ENCODE peak calls at places on chromosomes 12 and 14, in four cellular contexts. D is iPS DF 6.9; B is effector memory CD4-positive, alpha-beta T cell; Y is ovary. C is an unnamed sample. For H3K9me3, the result is how much of the 10 kb centered on the place peaks cover.

GRCh38 chr12:124518051-124518932 is 49.1 kb downstream of the NCOR2 start:
- DNase-seq in D (no peak), B (no peak), Y (peak), C (no peak)

GRCh38 chr12:126518596-126519200 is 1453.5 kb downstream of the AACS start:
- DNase-seq in D (no peak), B (no peak), Y (no peak), C (no peak)

GRCh38 chr14:77970646-77971045 is 170.7 kb downstream of the ADCK1 start:
- DNase-seq in D (no peak), B (no peak), Y (no peak), C (no peak)

GRCh38 chr14:50828738-50829471 is 2.1 kb downstream of the NIN start:
- DNase-seq in D (no peak), B (no peak), Y (no peak), C (no peak)

GRCh38 chr12:110641512-110641911 is 27.6 kb downstream of the TCTN1 start:
- DNase-seq in D (no peak), B (no peak), Y (peak), C (no peak)

GRCh38 chr12:103257763-103258162 is 238.0 kb downstream of the C12orf42 start:
- DNase-seq in D (no peak), B (no peak), Y (no peak), C (no peak)

GRCh38 chr14:42140001-42140400 is 533.3 kb downstream of the LRFN5 start:
- DNase-seq in D (no peak), B (no peak), Y (no peak), C (no peak)

GRCh38 chr12:59792647-59793046 is 196.8 kb downstream of the SLC16A7 start:
- DNase-seq in D (no peak), B (no peak), Y (no peak), C (no peak)

GRCh38 chr12:100555722-100556121 is 17.8 kb upstream of the GAS2L3 start:
- DNase-seq in D (no peak), B (no peak), Y (no peak), C (no peak)

GRCh38 chr12:41466762-41467270 is 278.7 kb downstream of the PDZRN4 start:
- DNase-seq in D (no peak), B (no peak), Y (no peak), C (no peak)

GRCh38 chr12:16920451-16920850 is 314.5 kb upstream of the LMO3 start:
- DNase-seq in D (no peak), B (no peak), Y (no peak), C (no peak)
- H3K9me3 ChIP-seq in D (under half), B (under half), Y (under half), C (under half)

GRCh38 chr12:133203344-133204263 is 22.3 kb downstream of the ZNF268 start:
- DNase-seq in D (no peak), B (no peak), Y (no peak), C (no peak)

GRCh38 chr12:133201888-133202287 is 20.6 kb downstream of the ZNF268 start:
- DNase-seq in D (no peak), B (no peak), Y (no peak), C (no peak)

GRCh38 chr12:133202493-133203343 is 21.4 kb downstream of the ZNF268 start:
- DNase-seq in D (no peak), B (no peak), Y (no peak), C (no peak)

GRCh38 chr12:133204264-133204603 is 22.9 kb downstream of the ZNF268 start:
- DNase-seq in D (no peak), B (no peak), Y (no peak), C (no peak)

GRCh38 chr12:133206390-133206789 is 25.1 kb downstream of the ZNF268 start:
- DNase-seq in D (no peak), B (no peak), Y (no peak), C (no peak)
- H3K9me3 ChIP-seq in D (under half), B (half or more), Y (under half), C (half or more)

DNA sequence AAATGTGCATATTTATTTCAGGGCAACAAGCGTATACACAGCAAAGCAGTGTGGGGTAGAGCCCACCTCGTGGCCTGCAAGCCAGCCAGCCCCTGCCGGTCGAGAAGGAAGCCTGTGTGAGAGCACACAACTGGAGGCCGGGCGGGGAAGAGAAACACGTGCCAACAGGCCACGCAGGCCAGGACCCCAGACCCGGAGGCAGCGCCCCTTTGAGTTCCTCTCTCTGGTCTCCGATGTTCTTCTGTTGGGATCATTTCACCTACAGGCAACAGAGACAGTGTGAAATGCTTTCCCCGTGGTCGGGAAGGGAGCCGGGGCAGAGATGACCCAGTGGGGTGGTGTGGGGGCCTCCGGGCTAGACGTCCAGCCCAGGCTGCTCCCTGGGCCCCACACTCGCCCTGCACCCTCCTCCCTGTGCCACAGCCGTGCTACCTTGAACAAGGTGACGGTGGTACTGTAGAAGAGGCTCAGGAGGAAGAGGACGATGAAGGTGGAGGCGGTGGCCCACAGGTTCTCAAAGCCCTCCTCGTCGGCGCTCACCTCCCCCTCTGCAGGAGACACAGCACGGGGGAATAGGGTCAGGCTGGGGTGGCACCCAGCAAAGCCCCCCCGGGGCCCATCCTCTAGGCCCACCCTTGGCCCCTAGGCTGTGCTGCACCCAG is 325.5 kb downstream of the TMEM121 start:
- DNase-seq in D (no peak), B (no peak), Y (peak), C (no peak)
- H3K9me3 ChIP-seq in D (under half), B (under half), Y (under half), C (under half)

GRCh38 chr14:105902131-105902898 is 375.9 kb downstream of the TMEM121 start:
- DNase-seq in D (no peak), B (no peak), Y (no peak), C (no peak)
- H3K9me3 ChIP-seq in D (under half), B (under half), Y (under half), C (under half)

GRCh38 chr14:52305014-52305413 is 9.1 kb upstream of the PTGER2 start:
- DNase-seq in D (no peak), B (no peak), Y (no peak), C (no peak)
- H3K9me3 ChIP-seq in D (under half), B (under half), Y (under half), C (under half)

GRCh38 chr12:107402041-107403022 is 283.3 kb upstream of the PWP1 start:
- DNase-seq in D (peak), B (peak), Y (no peak), C (peak)
- H3K9me3 ChIP-seq in D (under half), B (under half), Y (under half), C (under half)